ENCODE peak calls at places on chromosomes 13 and 19, in seven cellular contexts. G, H, E, C, T, Y and W are unnamed samples.

GRCh38 chr19:40253611-40254092 is 27.2 kb upstream of the CCNP start:
- DNase-seq in E (no peak), Y (no peak), C (no peak), T (no peak), H (no peak), G (no peak), W (no peak)

GRCh38 chr19:33759356-33759755 is 37.3 kb upstream of the KCTD15 start:
- DNase-seq in C (no peak), E (no peak), Y (no peak), T (no peak), H (no peak), G (no peak), W (no peak)

GRCh38 chr13:44989941-44990340 is 603 bp downstream of the GPALPP1 start:
- DNase-seq in Y (no peak), G (no peak), C (no peak), H (no peak), T (peak), E (no peak), W (no peak)

GRCh38 chr19:11447347-11448262 is 12.2 kb downstream of the PRKCSH start:
- DNase-seq in H (no peak), C (no peak), E (no peak), T (no peak), Y (no peak), G (no peak), W (no peak)

GRCh38 chr13:29849071-29849541 is 1.3 kb downstream of the UBL3 start:
- DNase-seq in H (no peak), G (no peak), C (no peak), Y (no peak), T (peak), E (no peak), W (no peak)

GRCh38 chr13:57624565-57625435 is 6.7 kb upstream of the PCDH17 start:
- DNase-seq in E (no peak), G (peak), C (no peak), H (no peak), Y (no peak), T (peak), W (peak)

GRCh38 chr13:103625194-103625593 is 559.0 kb upstream of the SLC10A2 start:
- DNase-seq in T (no peak), Y (no peak), H (no peak), G (no peak), C (no peak), E (no peak), W (no peak)

GRCh38 chr19:34676697-34677385 is at the start of gene SCGB2B2:
- DNase-seq in E (peak), Y (peak), H (no peak), C (peak), T (no peak), G (no peak), W (peak)

GRCh38 chr13:51797664-51798488 is 6.1 kb downstream of the DHRS12 start:
- DNase-seq in Y (peak), T (peak), C (peak), G (peak), E (peak), H (peak), W (no peak)

GRCh38 chr19:953501-954271 is 27.9 kb downstream of the ARID3A start:
- DNase-seq in G (no peak), H (no peak), T (no peak), E (no peak), Y (no peak), C (no peak), W (no peak)